ENCODE peak calls at places on chromosomes 12 and 14, in seven cellular contexts. H is psoas muscle; I is endothelial cell of umbilical vein; Y is renal cortical epithelial cell; N is activated CD4-positive, CD25-positive, alpha-beta regulatory T cell treated with anti-CD3 and anti-CD28 coated beads, Interleukin-2, amount 50 U/mL, for 72 hours; B is endothelial cell; E is body of pancreas. F is an unnamed sample.

GRCh38 chr12:109828754-109829511 is 4.3 kb downstream of the TRPV4 start:
- DNase-seq in H (no peak), I (no peak), Y (no peak), N (no peak), B (no peak), E (no peak), F (no peak)

GRCh38 chr14:53509227-53509822 is 356.2 kb upstream of the DDHD1 start:
- DNase-seq in H (peak), I (no peak), Y (no peak), N (no peak), B (no peak), E (peak), F (no peak)

GRCh38 chr14:55327179-55327578 is 56.0 kb downstream of the FBXO34 start:
- DNase-seq in H (no peak), I (no peak), Y (no peak), N (no peak), B (no peak), E (no peak), F (no peak)

GRCh38 chr12:25438638-25439037 is 114.4 kb downstream of the LMNTD1 start:
- DNase-seq in H (no peak), I (no peak), Y (peak), N (no peak), B (no peak), E (no peak), F (no peak)

GRCh38 chr14:54252072-54252730 is 144.6 kb upstream of the CDKN3 start:
- DNase-seq in H (no peak), I (no peak), Y (peak), N (no peak), B (no peak), E (no peak), F (no peak)

GRCh38 chr12:130031571-130032189 is 127.9 kb upstream of the TMEM132D start:
- DNase-seq in H (no peak), I (peak), Y (peak), N (peak), B (peak), E (peak), F (peak)

GRCh38 chr12:20602671-20603402 is 92.3 kb upstream of the SLCO1C1 start:
- DNase-seq in H (no peak), I (peak), Y (peak), N (no peak), B (no peak), E (no peak), F (no peak)

GRCh38 chr12:25829192-25829591 is 129.3 kb upstream of the RASSF8 start:
- DNase-seq in H (no peak), I (peak), Y (peak), N (no peak), B (no peak), E (no peak), F (no peak)

GRCh38 chr12:143964-144649 is 69.8 kb downstream of the SLC6A12 start:
- DNase-seq in H (no peak), I (no peak), Y (peak), N (no peak), B (no peak), E (peak), F (no peak)

GRCh38 chr12:111268738-111269572 is 99.9 kb downstream of the PHETA1 start:
- DNase-seq in H (no peak), I (no peak), Y (no peak), N (peak), B (peak), E (no peak), F (no peak)

GRCh38 chr12:54371328-54372112 is 7.2 kb upstream of the GPR84 start:
- DNase-seq in H (peak), I (peak), Y (peak), N (no peak), B (no peak), E (no peak), F (no peak)

GRCh38 chr12:69173358-69173757 is 66.0 kb upstream of the CPSF6 start:
- DNase-seq in H (no peak), I (no peak), Y (no peak), N (no peak), B (no peak), E (no peak), F (peak)

GRCh38 chr12:109779382-109779781 is 53.8 kb downstream of the TRPV4 start:
- DNase-seq in H (peak), I (no peak), Y (no peak), N (no peak), B (no peak), E (no peak), F (no peak)

GRCh38 chr12:114240288-114240687 is 165.7 kb downstream of the TBX5 start:
- DNase-seq in H (no peak), I (no peak), Y (no peak), N (no peak), B (no peak), E (no peak), F (no peak)

GRCh38 chr12:80413462-80413861 is 30.6 kb upstream of the PTPRQ start:
- DNase-seq in H (no peak), I (no peak), Y (no peak), N (no peak), B (no peak), E (no peak), F (no peak)

GRCh38 chr14:59690426-59690825 is 113.8 kb upstream of the CCDC175 start:
- DNase-seq in H (no peak), I (no peak), Y (no peak), N (no peak), B (no peak), E (no peak), F (no peak)

GRCh38 chr12:7090222-7090998 is 1.8 kb downstream of the C1R start:
- DNase-seq in H (peak), I (no peak), Y (no peak), N (no peak), B (no peak), E (no peak), F (no peak)

GRCh38 chr14:54555651-54556050 is 11.3 kb upstream of the SAMD4A start:
- DNase-seq in H (no peak), I (no peak), Y (no peak), N (no peak), B (no peak), E (no peak), F (no peak)

GRCh38 chr14:32808574-32809098 is 130.0 kb upstream of the NPAS3 start:
- DNase-seq in H (no peak), I (peak), Y (peak), N (no peak), B (no peak), E (peak), F (no peak)

F was measured in hippocampal formation.